ENCODE peak calls at places on chromosomes 2 and 18, in six cellular contexts. One of them, this sample, is unnamed.

GRCh38 chr2:190837417-190837816 is 43.2 kb upstream of the GLS start:
- DNase-seq in right lobe of liver: no peak
- DNase-seq in gastrocnemius medialis: no peak
- DNase-seq in stomach: no peak
- DNase-seq in esophagus squamous epithelium: no peak
- DNase-seq in transverse colon: no peak
- DNase-seq in this sample: no peak

GRCh38 chr2:23944527-23944926 is 4.3 kb downstream of the UBXN2A start:
- DNase-seq in transverse colon: no peak
- DNase-seq in gastrocnemius medialis: no peak
- DNase-seq in esophagus squamous epithelium: no peak
- DNase-seq in stomach: no peak
- DNase-seq in right lobe of liver: peak; percentile 29
- DNase-seq in this sample: no peak

GRCh38 chr2:120866071-120866470 is 130.4 kb downstream of the GLI2 start:
- DNase-seq in esophagus squamous epithelium: no peak
- DNase-seq in transverse colon: no peak
- DNase-seq in stomach: no peak
- DNase-seq in gastrocnemius medialis: no peak
- DNase-seq in right lobe of liver: peak; percentile 2
- DNase-seq in this sample: peak; percentile 24

GRCh38 chr18:31831903-31832302 is 71.2 kb upstream of the SLC25A52 start:
- DNase-seq in right lobe of liver: no peak
- DNase-seq in stomach: no peak
- DNase-seq in esophagus squamous epithelium: no peak
- DNase-seq in transverse colon: no peak
- DNase-seq in gastrocnemius medialis: no peak
- DNase-seq in this sample: no peak

GRCh38 chr2:54457326-54458023 is 1.3 kb downstream of the SPTBN1 start:
- DNase-seq in stomach: peak; percentile 39
- DNase-seq in gastrocnemius medialis: no peak
- DNase-seq in esophagus squamous epithelium: no peak
- DNase-seq in right lobe of liver: peak; percentile 29
- DNase-seq in transverse colon: no peak
- DNase-seq in this sample: no peak

GRCh38 chr2:108215794-108216211 is 24.0 kb upstream of the SULT1C3 start:
- DNase-seq in stomach: peak; percentile 56
- DNase-seq in esophagus squamous epithelium: no peak
- DNase-seq in right lobe of liver: peak; percentile 28
- DNase-seq in gastrocnemius medialis: no peak
- DNase-seq in transverse colon: peak; percentile 27
- DNase-seq in this sample: no peak

GRCh38 chr2:158923180-158923594 is 45.3 kb upstream of the TANC1 start:
- DNase-seq in transverse colon: no peak
- DNase-seq in esophagus squamous epithelium: no peak
- DNase-seq in right lobe of liver: no peak
- DNase-seq in stomach: no peak
- DNase-seq in gastrocnemius medialis: no peak
- DNase-seq in this sample: no peak

GRCh38 chr2:235564884-235565530 is 71.2 kb downstream of the AGAP1 start:
- DNase-seq in esophagus squamous epithelium: no peak
- DNase-seq in right lobe of liver: no peak
- DNase-seq in transverse colon: peak; percentile 23
- DNase-seq in gastrocnemius medialis: no peak
- DNase-seq in stomach: no peak
- DNase-seq in this sample: no peak

GRCh38 chr2:65393743-65394422 is 38.5 kb downstream of the SPRED2 start:
- DNase-seq in gastrocnemius medialis: no peak
- DNase-seq in transverse colon: no peak
- DNase-seq in esophagus squamous epithelium: no peak
- DNase-seq in right lobe of liver: no peak
- DNase-seq in stomach: no peak
- DNase-seq in this sample: no peak

GRCh38 chr2:101446869-101447268 is 28.0 kb downstream of the RFX8 start:
- DNase-seq in transverse colon: no peak
- DNase-seq in gastrocnemius medialis: no peak
- DNase-seq in right lobe of liver: no peak
- DNase-seq in esophagus squamous epithelium: no peak
- DNase-seq in stomach: no peak
- DNase-seq in this sample: no peak

GRCh38 chr18:27144672-27145071 is 40.4 kb downstream of the CHST9 start:
- DNase-seq in right lobe of liver: no peak
- DNase-seq in esophagus squamous epithelium: no peak
- DNase-seq in stomach: no peak
- DNase-seq in gastrocnemius medialis: no peak
- DNase-seq in transverse colon: no peak
- DNase-seq in this sample: no peak

GRCh38 chr2:25418944-25419677 is 77.4 kb upstream of the DNMT3A start:
- DNase-seq in right lobe of liver: no peak
- DNase-seq in transverse colon: no peak
- DNase-seq in esophagus squamous epithelium: no peak
- DNase-seq in stomach: no peak
- DNase-seq in gastrocnemius medialis: no peak
- DNase-seq in this sample: no peak

GRCh38 chr2:43592443-43592842 is 3.4 kb downstream of the THADA start:
- DNase-seq in gastrocnemius medialis: no peak
- DNase-seq in esophagus squamous epithelium: no peak
- DNase-seq in transverse colon: no peak
- DNase-seq in stomach: no peak
- DNase-seq in right lobe of liver: no peak
- DNase-seq in this sample: no peak

GRCh38 chr18:47729356-47729755 is 201.1 kb downstream of the SMAD2 start:
- DNase-seq in transverse colon: no peak
- DNase-seq in esophagus squamous epithelium: no peak
- DNase-seq in stomach: no peak
- DNase-seq in gastrocnemius medialis: no peak
- DNase-seq in right lobe of liver: no peak
- DNase-seq in this sample: peak; percentile 1

GRCh38 chr18:47735041-47735440 is 195.4 kb downstream of the SMAD2 start:
- DNase-seq in stomach: no peak
- DNase-seq in transverse colon: no peak
- DNase-seq in gastrocnemius medialis: no peak
- DNase-seq in right lobe of liver: no peak
- DNase-seq in esophagus squamous epithelium: no peak
- DNase-seq in this sample: no peak

GRCh38 chr18:47725656-47726055 is 204.8 kb downstream of the SMAD2 start:
- DNase-seq in right lobe of liver: no peak
- DNase-seq in stomach: peak; percentile 3
- DNase-seq in transverse colon: no peak
- DNase-seq in esophagus squamous epithelium: no peak
- DNase-seq in gastrocnemius medialis: no peak
- DNase-seq in this sample: no peak

GRCh38 chr18:47731276-47731675 is 199.2 kb downstream of the SMAD2 start:
- DNase-seq in right lobe of liver: no peak
- DNase-seq in esophagus squamous epithelium: no peak
- DNase-seq in gastrocnemius medialis: no peak
- DNase-seq in stomach: no peak
- DNase-seq in transverse colon: no peak
- DNase-seq in this sample: no peak

DNA sequence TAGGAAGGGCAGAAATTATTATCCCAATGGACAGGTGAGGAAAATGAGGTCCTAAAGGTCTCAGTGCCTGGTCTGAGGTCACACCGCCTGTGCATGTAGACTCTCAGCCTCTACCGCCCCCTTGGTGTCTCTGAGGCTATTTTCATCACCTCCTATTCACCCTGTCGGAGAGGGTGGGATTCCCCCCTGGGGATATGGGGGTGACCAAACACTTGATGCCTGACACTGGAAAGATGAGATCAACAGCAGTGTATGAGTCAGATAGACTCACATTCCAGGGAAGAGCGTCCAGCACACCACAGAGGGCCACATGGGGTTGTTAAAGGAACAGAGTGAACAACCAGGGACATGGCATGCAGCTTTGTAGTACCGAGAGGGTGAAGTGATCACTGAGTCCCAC is 199.7 kb downstream of the SMAD2 start:
- DNase-seq in transverse colon: no peak
- DNase-seq in gastrocnemius medialis: no peak
- DNase-seq in right lobe of liver: no peak
- DNase-seq in esophagus squamous epithelium: no peak
- DNase-seq in stomach: no peak
- DNase-seq in this sample: no peak
- TF ChIP-seq CTCF in transverse colon: no peak
- TF ChIP-seq CTCF in gastrocnemius medialis: no peak
- TF ChIP-seq CTCF in right lobe of liver: no peak
- TF ChIP-seq CTCF in esophagus squamous epithelium: no peak
- TF ChIP-seq CTCF in stomach: no peak
- TF ChIP-seq CTCF in this sample: no peak

GRCh38 chr2:74555610-74556103 is 1.1 kb downstream of the DOK1 start:
- DNase-seq in transverse colon: no peak
- DNase-seq in esophagus squamous epithelium: no peak
- DNase-seq in gastrocnemius medialis: no peak
- DNase-seq in right lobe of liver: no peak
- DNase-seq in stomach: no peak
- DNase-seq in this sample: no peak

GRCh38 chr2:74554821-74555531 is 456 bp downstream of the DOK1 start:
- DNase-seq in esophagus squamous epithelium: no peak
- DNase-seq in stomach: peak; percentile 66
- DNase-seq in right lobe of liver: peak; percentile 52
- DNase-seq in transverse colon: peak; percentile 64
- DNase-seq in gastrocnemius medialis: no peak
- DNase-seq in this sample: peak; percentile 52

GRCh38 chr2:74552914-74553811 is 579 bp downstream of the LOXL3 start:
- DNase-seq in right lobe of liver: no peak
- DNase-seq in esophagus squamous epithelium: no peak
- DNase-seq in gastrocnemius medialis: no peak
- DNase-seq in stomach: no peak
- DNase-seq in transverse colon: no peak
- DNase-seq in this sample: no peak

GRCh38 chr2:74551942-74552913 is 1.5 kb downstream of the LOXL3 start:
- DNase-seq in transverse colon: no peak
- DNase-seq in stomach: no peak
- DNase-seq in right lobe of liver: no peak
- DNase-seq in esophagus squamous epithelium: no peak
- DNase-seq in gastrocnemius medialis: no peak
- DNase-seq in this sample: no peak

GRCh38 chr2:74553892-74554820 is at the start of the genes DOK1 and LOXL3:
- DNase-seq in transverse colon: peak; percentile 93
- DNase-seq in esophagus squamous epithelium: peak; percentile 22
- DNase-seq in right lobe of liver: peak; percentile 90
- DNase-seq in stomach: peak; percentile 90
- DNase-seq in gastrocnemius medialis: peak; percentile 59
- DNase-seq in this sample: peak; percentile 91
- TF ChIP-seq POLR2A in transverse colon: peak; percentile 49
- TF ChIP-seq POLR2A in esophagus squamous epithelium: no peak
- TF ChIP-seq POLR2A in right lobe of liver: no peak
- TF ChIP-seq POLR2A in stomach: no peak
- TF ChIP-seq POLR2A in gastrocnemius medialis: peak; percentile 8
- TF ChIP-seq POLR2A in this sample: no peak

GRCh38 chr18:38369772-38370690 is 804.4 kb upstream of the CELF4 start:
- DNase-seq in stomach: no peak
- DNase-seq in transverse colon: no peak
- DNase-seq in esophagus squamous epithelium: no peak
- DNase-seq in gastrocnemius medialis: no peak
- DNase-seq in right lobe of liver: no peak
- DNase-seq in this sample: no peak
- TF ChIP-seq CTCF in stomach: no peak
- TF ChIP-seq CTCF in transverse colon: no peak
- TF ChIP-seq CTCF in esophagus squamous epithelium: no peak
- TF ChIP-seq CTCF in gastrocnemius medialis: no peak
- TF ChIP-seq CTCF in right lobe of liver: no peak
- TF ChIP-seq CTCF in this sample: no peak

GRCh38 chr2:112481050-112481527 is 867 bp upstream of the TTL start:
- DNase-seq in gastrocnemius medialis: peak; percentile 75
- DNase-seq in transverse colon: peak; percentile 87
- DNase-seq in esophagus squamous epithelium: peak; percentile 48
- DNase-seq in right lobe of liver: peak; percentile 88
- DNase-seq in stomach: peak; percentile 84
- DNase-seq in this sample: peak; percentile 93
- TF ChIP-seq POLR2A in gastrocnemius medialis: no peak
- TF ChIP-seq POLR2A in transverse colon: no peak
- TF ChIP-seq POLR2A in esophagus squamous epithelium: no peak
- TF ChIP-seq POLR2A in right lobe of liver: no peak
- TF ChIP-seq POLR2A in stomach: no peak
- TF ChIP-seq POLR2A in this sample: no peak